ENCODE peak calls at places on chromosomes 3 and 15, in six cellular contexts. C is activated naive CD8-positive, alpha-beta T cell treated with anti-CD3 and anti-CD28 coated beads, Interleukin-2, amount 50 U/mL, for 24 hours; B is effector CD8-positive, alpha-beta T cell; Q is progenitor cell of endocrine pancreas; A is GM18507; X is K562. F is an unnamed sample.

GRCh38 chr15:92806763-92807162 is 93.4 kb upstream of the CHD2 start:
- DNase-seq in X (no peak), C (no peak), A (no peak), B (no peak), Q (no peak), F (no peak)

GRCh38 chr15:58260911-58261267 is 122.7 kb downstream of the AQP9 start:
- DNase-seq in Q (no peak), C (no peak), B (no peak), A (no peak), X (no peak), F (peak; percentile 92)

GRCh38 chr15:43878466-43878865 is 51.7 kb downstream of the WDR76 start:
- DNase-seq in Q (no peak), C (no peak), B (no peak), A (no peak), X (no peak), F (peak; percentile 75)

GRCh38 chr3:124885466-124886167 is 1.5 kb downstream of the ITGB5 start:
- DNase-seq in B (no peak), A (no peak), X (no peak), Q (no peak), C (no peak), F (no peak)

GRCh38 chr15:72784233-72784876 is 797 bp upstream of the ADPGK start:
- DNase-seq in X (peak; percentile 49), Q (no peak), A (peak; percentile 15), C (no peak), B (no peak), F (peak; percentile 71)

GRCh38 chr15:99306694-99307338 is 55.5 kb downstream of the LRRC28 start:
- DNase-seq in X (no peak), B (no peak), Q (no peak), A (no peak), C (no peak), F (peak; percentile 95)

GRCh38 chr3:149085828-149086231 is 503 bp downstream of the HLTF start:
- DNase-seq in X (peak; percentile 43), A (no peak), Q (no peak), B (no peak), C (peak; percentile 7), F (peak; percentile 46)

GRCh38 chr15:94487635-94488034 is 256.3 kb downstream of the MCTP2 start:
- DNase-seq in Q (no peak), B (no peak), C (no peak), X (no peak), A (no peak), F (no peak)

GRCh38 chr15:88810449-88810848 is 7.2 kb downstream of the ACAN start:
- DNase-seq in B (no peak), C (no peak), A (no peak), Q (no peak), X (no peak), F (no peak)

GRCh38 chr15:29612096-29612495 is 210.2 kb downstream of the TJP1 start:
- DNase-seq in B (no peak), X (no peak), A (no peak), Q (no peak), C (no peak), F (no peak)

GRCh38 chr3:15982667-15983145 is 184.9 kb upstream of the ANKRD28 start:
- DNase-seq in X (no peak), C (no peak), A (no peak), B (no peak), Q (no peak), F (peak; percentile 45)

GRCh38 chr3:129432671-129433070 is 4.2 kb upstream of the EFCAB12 start:
- DNase-seq in Q (no peak), X (no peak), A (no peak), C (no peak), B (no peak), F (no peak)

GRCh38 chr15:84715442-84716035 is 400 bp downstream of the SEC11A start:
- DNase-seq in B (no peak), Q (no peak), A (no peak), C (peak; percentile 55), X (no peak), F (peak; percentile 39)

GRCh38 chr3:38662544-38662943 is 13.1 kb upstream of the SCN5A start:
- DNase-seq in Q (no peak), B (no peak), C (no peak), X (no peak), A (no peak), F (peak; percentile 53)

GRCh38 chr15:69597061-69597592 is 144.5 kb downstream of the RPLP1 start:
- DNase-seq in A (no peak), Q (no peak), B (no peak), X (no peak), C (no peak), F (no peak)

GRCh38 chr3:160553829-160554228 is 11.5 kb downstream of the KPNA4 start:
- DNase-seq in A (no peak), B (no peak), X (no peak), C (no peak), Q (no peak), F (peak; percentile 39)

GRCh38 chr15:78685157-78685830 is 44.3 kb upstream of the CHRNB4 start:
- DNase-seq in B (no peak), A (no peak), Q (no peak), X (no peak), C (no peak), F (peak; percentile 80)

GRCh38 chr3:51397389-51397788 is 6.3 kb downstream of the RBM15B start:
- DNase-seq in B (no peak), X (no peak), C (no peak), Q (no peak), A (no peak), F (no peak)

F was measured in NCI-H69.